ENCODE peak calls at places on chromosome 17, in ten cellular contexts. One of them, this sample, is unnamed.

GRCh38 chr17:28385037-28385797 is 13.7 kb downstream of the SARM1 start:
- DNase-seq in effector CD4-positive, alpha-beta T cell: no peak
- DNase-seq in NCI-H460: no peak
- DNase-seq in stimulated activated CD4-positive, alpha-beta T cell treated with anti-CD3 and anti-CD28 coated beads, Interleukin-2, amount 100 ng/mL, for 48 hours: no peak
- DNase-seq in Daoy: no peak
- DNase-seq in tibial nerve: no peak
- DNase-seq in SK-N-SH: no peak
- DNase-seq in left colon: peak; percentile 48
- DNase-seq in smooth muscle cell of the brain vasculature: no peak
- DNase-seq in GM18507: no peak
- DNase-seq in this sample: no peak

GRCh38 chr17:10349403-10349802 is 23.4 kb downstream of the MYH13 start:
- DNase-seq in effector CD4-positive, alpha-beta T cell: no peak
- DNase-seq in NCI-H460: no peak
- DNase-seq in stimulated activated CD4-positive, alpha-beta T cell treated with anti-CD3 and anti-CD28 coated beads, Interleukin-2, amount 100 ng/mL, for 48 hours: no peak
- DNase-seq in Daoy: peak; percentile 35
- DNase-seq in tibial nerve: no peak
- DNase-seq in SK-N-SH: peak; percentile 11
- DNase-seq in left colon: no peak
- DNase-seq in smooth muscle cell of the brain vasculature: no peak
- DNase-seq in GM18507: no peak
- DNase-seq in this sample: no peak

GRCh38 chr17:65389956-65390355 is 171.5 kb downstream of the AXIN2 start:
- DNase-seq in effector CD4-positive, alpha-beta T cell: no peak
- DNase-seq in NCI-H460: no peak
- DNase-seq in stimulated activated CD4-positive, alpha-beta T cell treated with anti-CD3 and anti-CD28 coated beads, Interleukin-2, amount 100 ng/mL, for 48 hours: no peak
- DNase-seq in Daoy: peak; percentile 69
- DNase-seq in tibial nerve: no peak
- DNase-seq in SK-N-SH: no peak
- DNase-seq in left colon: no peak
- DNase-seq in smooth muscle cell of the brain vasculature: no peak
- DNase-seq in GM18507: no peak
- DNase-seq in this sample: no peak

GRCh38 chr17:46056800-46057304 is 57.8 kb downstream of the STH start:
- DNase-seq in effector CD4-positive, alpha-beta T cell: no peak
- DNase-seq in NCI-H460: no peak
- DNase-seq in stimulated activated CD4-positive, alpha-beta T cell treated with anti-CD3 and anti-CD28 coated beads, Interleukin-2, amount 100 ng/mL, for 48 hours: no peak
- DNase-seq in Daoy: no peak
- DNase-seq in tibial nerve: no peak
- DNase-seq in SK-N-SH: no peak
- DNase-seq in left colon: no peak
- DNase-seq in smooth muscle cell of the brain vasculature: no peak
- DNase-seq in GM18507: no peak
- DNase-seq in this sample: no peak

GRCh38 chr17:19713901-19714361 is 2.5 kb downstream of the SLC47A2 start:
- DNase-seq in effector CD4-positive, alpha-beta T cell: no peak
- DNase-seq in NCI-H460: no peak
- DNase-seq in stimulated activated CD4-positive, alpha-beta T cell treated with anti-CD3 and anti-CD28 coated beads, Interleukin-2, amount 100 ng/mL, for 48 hours: no peak
- DNase-seq in Daoy: no peak
- DNase-seq in tibial nerve: no peak
- DNase-seq in SK-N-SH: no peak
- DNase-seq in left colon: no peak
- DNase-seq in smooth muscle cell of the brain vasculature: no peak
- DNase-seq in GM18507: no peak
- DNase-seq in this sample: peak; percentile 17

GRCh38 chr17:4759776-4760236 is 11.9 kb upstream of the TM4SF5 start:
- DNase-seq in effector CD4-positive, alpha-beta T cell: no peak
- DNase-seq in NCI-H460: peak; percentile 18
- DNase-seq in stimulated activated CD4-positive, alpha-beta T cell treated with anti-CD3 and anti-CD28 coated beads, Interleukin-2, amount 100 ng/mL, for 48 hours: no peak
- DNase-seq in Daoy: no peak
- DNase-seq in tibial nerve: no peak
- DNase-seq in SK-N-SH: no peak
- DNase-seq in left colon: no peak
- DNase-seq in smooth muscle cell of the brain vasculature: no peak
- DNase-seq in GM18507: no peak
- DNase-seq in this sample: no peak

GRCh38 chr17:40553694-40554534 is 11.4 kb downstream of the CCR7 start:
- DNase-seq in effector CD4-positive, alpha-beta T cell: no peak
- DNase-seq in NCI-H460: no peak
- DNase-seq in stimulated activated CD4-positive, alpha-beta T cell treated with anti-CD3 and anti-CD28 coated beads, Interleukin-2, amount 100 ng/mL, for 48 hours: peak; percentile 13
- DNase-seq in Daoy: peak; percentile 71
- DNase-seq in tibial nerve: peak; percentile 62
- DNase-seq in SK-N-SH: no peak
- DNase-seq in left colon: no peak
- DNase-seq in smooth muscle cell of the brain vasculature: no peak
- DNase-seq in GM18507: no peak
- DNase-seq in this sample: no peak

GRCh38 chr17:37512442-37513070 is 22.9 kb downstream of the DUSP14 start:
- DNase-seq in effector CD4-positive, alpha-beta T cell: no peak
- DNase-seq in NCI-H460: no peak
- DNase-seq in stimulated activated CD4-positive, alpha-beta T cell treated with anti-CD3 and anti-CD28 coated beads, Interleukin-2, amount 100 ng/mL, for 48 hours: no peak
- DNase-seq in Daoy: no peak
- DNase-seq in tibial nerve: no peak
- DNase-seq in SK-N-SH: no peak
- DNase-seq in left colon: no peak
- DNase-seq in smooth muscle cell of the brain vasculature: no peak
- DNase-seq in GM18507: no peak
- DNase-seq in this sample: no peak

GRCh38 chr17:14866266-14866665 is 398.9 kb downstream of the PMP22 start:
- DNase-seq in effector CD4-positive, alpha-beta T cell: no peak
- DNase-seq in NCI-H460: no peak
- DNase-seq in stimulated activated CD4-positive, alpha-beta T cell treated with anti-CD3 and anti-CD28 coated beads, Interleukin-2, amount 100 ng/mL, for 48 hours: no peak
- DNase-seq in Daoy: peak; percentile 15
- DNase-seq in tibial nerve: no peak
- DNase-seq in SK-N-SH: no peak
- DNase-seq in left colon: no peak
- DNase-seq in smooth muscle cell of the brain vasculature: no peak
- DNase-seq in GM18507: no peak
- DNase-seq in this sample: no peak

GRCh38 chr17:20271016-20271610 is 196.2 kb downstream of the LGALS9B start:
- DNase-seq in effector CD4-positive, alpha-beta T cell: no peak
- DNase-seq in NCI-H460: no peak
- DNase-seq in stimulated activated CD4-positive, alpha-beta T cell treated with anti-CD3 and anti-CD28 coated beads, Interleukin-2, amount 100 ng/mL, for 48 hours: no peak
- DNase-seq in Daoy: no peak
- DNase-seq in tibial nerve: no peak
- DNase-seq in SK-N-SH: no peak
- DNase-seq in left colon: no peak
- DNase-seq in smooth muscle cell of the brain vasculature: no peak
- DNase-seq in GM18507: no peak
- DNase-seq in this sample: no peak

GRCh38 chr17:11880714-11881113 is 116.6 kb downstream of the ZNF18 start:
- DNase-seq in effector CD4-positive, alpha-beta T cell: no peak
- DNase-seq in NCI-H460: peak; percentile 34
- DNase-seq in stimulated activated CD4-positive, alpha-beta T cell treated with anti-CD3 and anti-CD28 coated beads, Interleukin-2, amount 100 ng/mL, for 48 hours: no peak
- DNase-seq in Daoy: peak; percentile 62
- DNase-seq in tibial nerve: no peak
- DNase-seq in SK-N-SH: peak; percentile 22
- DNase-seq in left colon: peak; percentile 27
- DNase-seq in smooth muscle cell of the brain vasculature: no peak
- DNase-seq in GM18507: no peak
- DNase-seq in this sample: no peak

GRCh38 chr17:77118251-77118928 is 22.4 kb upstream of the SEC14L1 start:
- DNase-seq in effector CD4-positive, alpha-beta T cell: no peak
- DNase-seq in NCI-H460: no peak
- DNase-seq in stimulated activated CD4-positive, alpha-beta T cell treated with anti-CD3 and anti-CD28 coated beads, Interleukin-2, amount 100 ng/mL, for 48 hours: no peak
- DNase-seq in Daoy: no peak
- DNase-seq in tibial nerve: no peak
- DNase-seq in SK-N-SH: no peak
- DNase-seq in left colon: no peak
- DNase-seq in smooth muscle cell of the brain vasculature: no peak
- DNase-seq in GM18507: no peak
- DNase-seq in this sample: no peak

GRCh38 chr17:34370997-34371395 is 8.0 kb upstream of the CCL1 start:
- DNase-seq in effector CD4-positive, alpha-beta T cell: no peak
- DNase-seq in NCI-H460: no peak
- DNase-seq in stimulated activated CD4-positive, alpha-beta T cell treated with anti-CD3 and anti-CD28 coated beads, Interleukin-2, amount 100 ng/mL, for 48 hours: no peak
- DNase-seq in Daoy: peak; percentile 67
- DNase-seq in tibial nerve: no peak
- DNase-seq in SK-N-SH: no peak
- DNase-seq in left colon: no peak
- DNase-seq in smooth muscle cell of the brain vasculature: no peak
- DNase-seq in GM18507: no peak
- DNase-seq in this sample: no peak

GRCh38 chr17:44610871-44611270 is 45.4 kb upstream of the MEIOC start:
- DNase-seq in effector CD4-positive, alpha-beta T cell: no peak
- DNase-seq in NCI-H460: no peak
- DNase-seq in stimulated activated CD4-positive, alpha-beta T cell treated with anti-CD3 and anti-CD28 coated beads, Interleukin-2, amount 100 ng/mL, for 48 hours: no peak
- DNase-seq in Daoy: no peak
- DNase-seq in tibial nerve: no peak
- DNase-seq in SK-N-SH: no peak
- DNase-seq in left colon: no peak
- DNase-seq in smooth muscle cell of the brain vasculature: no peak
- DNase-seq in GM18507: no peak
- DNase-seq in this sample: no peak

This sample was measured in GM12892.